ENCODE peak calls at places on chromosomes 16 and 17, in ten cellular contexts. U is H9, W is IMR-90, I is SK-N-SH, Z is PC-3, B is GM23248, T is K562, L is mesenchymal stem cell, P is endodermal cell, A is neural progenitor cell. M is an unnamed sample.

GRCh38 chr17:44751331-44751730 is 7.5 kb upstream of the ADAM11 start:
- DNase-seq in U (no peak), W (no peak), I (no peak), Z (no peak), B (no peak), T (no peak), L (no peak), P (no peak), A (no peak), M (no peak)

GRCh38 chr16:50081428-50082018 is 15.8 kb downstream of the HEATR3 start:
- DNase-seq in U (no peak), W (no peak), I (no peak), Z (no peak), B (peak; percentile 31), T (no peak), L (no peak), P (no peak), A (no peak), M (no peak)

GRCh38 chr17:35243459-35244204 is 760 bp downstream of the SLFN5 start:
- DNase-seq in U (peak; percentile 50), W (peak; percentile 69), I (peak; percentile 12), Z (peak; percentile 60), B (peak; percentile 86), T (no peak), L (peak; percentile 78), P (peak; percentile 77), A (peak; percentile 57), M (peak; percentile 78)

GRCh38 chr17:42110301-42111264 is 1.9 kb downstream of the DHX58 start:
- DNase-seq in U (no peak), W (no peak), I (no peak), Z (no peak), B (no peak), T (no peak), L (no peak), P (no peak), A (no peak), M (no peak)

GRCh38 chr17:56676807-56677206 is 83.3 kb downstream of the NOG start:
- DNase-seq in U (no peak), W (no peak), I (no peak), Z (peak; percentile 58), B (peak; percentile 62), T (no peak), L (no peak), P (no peak), A (no peak), M (no peak)

GRCh38 chr16:86965331-86965730 is 351.9 kb downstream of the C16orf95 start:
- DNase-seq in U (no peak), W (no peak), I (no peak), Z (no peak), B (no peak), T (no peak), L (no peak), P (no peak), A (no peak), M (peak; percentile 44)

GRCh38 chr17:1438593-1439083 is 17.4 kb downstream of the CRK start:
- DNase-seq in U (no peak), W (peak; percentile 89), I (no peak), Z (no peak), B (peak; percentile 88), T (peak; percentile 56), L (peak; percentile 86), P (no peak), A (no peak), M (no peak)

GRCh38 chr17:39239640-39240314 is 14.0 kb upstream of the STAC2 start:
- DNase-seq in U (peak; percentile 95), W (no peak), I (peak; percentile 72), Z (peak; percentile 54), B (no peak), T (peak; percentile 76), L (no peak), P (peak; percentile 98), A (peak; percentile 81), M (no peak)

GRCh38 chr16:88722784-88723506 is 16.6 kb downstream of the CTU2 start:
- DNase-seq in U (peak; percentile 66), W (no peak), I (peak; percentile 54), Z (no peak), B (no peak), T (no peak), L (no peak), P (peak; percentile 68), A (no peak), M (no peak)

GRCh38 chr17:9236286-9237052 is 215.2 kb downstream of the NTN1 start:
- DNase-seq in U (no peak), W (no peak), I (no peak), Z (no peak), B (no peak), T (no peak), L (no peak), P (no peak), A (no peak), M (peak; percentile 60)

GRCh38 chr17:11241611-11242226 is 706 bp downstream of the SHISA6 start:
- DNase-seq in U (peak; percentile 72), W (no peak), I (peak; percentile 22), Z (no peak), B (no peak), T (no peak), L (no peak), P (peak; percentile 85), A (no peak), M (peak; percentile 75)

GRCh38 chr16:2299915-2300192 is 31.9 kb upstream of the RNPS1 start:
- DNase-seq in U (no peak), W (no peak), I (no peak), Z (no peak), B (no peak), T (no peak), L (no peak), P (peak; percentile 56), A (no peak), M (no peak)

GRCh38 chr17:80861892-80862291 is 129.7 kb upstream of the CHMP6 start:
- DNase-seq in U (peak; percentile 74), W (peak; percentile 30), I (peak; percentile 88), Z (no peak), B (peak; percentile 20), T (no peak), L (peak; percentile 62), P (peak; percentile 83), A (peak; percentile 53), M (no peak)

GRCh38 chr17:38554430-38555350 is 51.1 kb downstream of the SRCIN1 start:
- DNase-seq in U (no peak), W (peak; percentile 14), I (no peak), Z (peak; percentile 77), B (peak; percentile 33), T (no peak), L (no peak), P (no peak), A (no peak), M (no peak)

DNA sequence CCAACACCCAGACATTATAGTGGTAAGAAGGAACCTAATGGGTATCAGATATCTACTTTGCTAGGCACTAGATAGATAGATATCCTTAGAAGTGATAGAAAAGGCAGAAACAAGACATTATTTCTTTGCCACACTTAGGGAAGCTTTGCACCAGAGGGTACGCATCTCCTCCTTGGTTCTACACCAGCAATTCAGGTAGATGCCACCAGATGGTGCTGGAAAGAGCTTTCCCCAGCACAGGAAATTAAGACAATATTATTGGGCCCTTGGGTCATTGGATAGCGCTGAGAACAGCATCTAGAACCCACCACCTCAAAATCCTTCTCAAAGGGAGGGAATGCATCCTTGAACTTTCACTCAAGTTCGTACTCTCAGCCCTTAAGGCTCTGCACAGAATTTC is 173.8 kb upstream of the CCL2 start:
- DNase-seq in U (peak; percentile 64), W (peak; percentile 6), I (no peak), Z (peak; percentile 25), B (peak; percentile 25), T (peak; percentile 31), L (no peak), P (peak; percentile 89), A (peak; percentile 39), M (no peak)
- H3K9ac ChIP-seq in U (no peak overlapping the region), W (no peak overlapping the region), I (no peak overlapping the region), Z (no peak overlapping the region), B (no peak overlapping the region), T (no peak overlapping the region), L (no peak overlapping the region), P (no peak overlapping the region), A (no peak overlapping the region), M (no peak overlapping the region)

DNA sequence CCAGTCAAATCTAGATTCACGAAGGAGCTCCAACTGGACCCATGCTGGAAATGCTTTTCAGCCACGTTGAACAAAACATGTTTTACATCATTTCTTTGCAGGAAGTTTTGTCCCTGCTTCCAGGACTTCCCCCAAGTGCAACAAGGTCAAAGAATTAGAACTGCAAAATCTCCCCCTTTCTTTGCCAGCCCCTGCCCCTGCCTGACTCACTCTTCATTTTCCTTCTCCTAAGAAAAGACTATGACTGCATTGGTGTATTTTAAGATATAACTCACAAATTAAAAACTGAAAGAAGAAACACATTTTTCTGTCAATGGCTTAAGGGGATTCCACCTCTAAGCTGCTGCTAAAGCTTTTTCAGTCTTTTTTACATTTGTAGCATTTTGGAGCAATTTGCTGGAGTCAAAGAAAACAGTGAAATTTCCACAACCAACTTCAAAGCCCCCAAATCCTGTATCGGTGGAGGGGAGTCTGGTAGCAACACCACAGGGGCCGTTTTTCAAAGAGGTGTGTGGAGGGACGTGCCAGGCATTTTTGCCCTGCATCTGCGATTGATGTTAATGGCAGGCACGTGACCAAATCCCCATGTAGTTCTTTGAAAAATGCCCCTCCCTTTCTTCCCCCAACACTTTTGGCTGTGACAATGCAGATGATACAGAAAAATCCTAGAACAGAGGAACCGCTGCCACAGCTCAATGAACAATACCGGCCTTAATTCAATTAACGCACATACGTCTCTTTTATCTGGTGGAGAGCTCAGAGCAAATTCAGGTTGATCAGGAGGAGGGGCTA is 28.6 kb downstream of the MAF start:
- DNase-seq in U (peak; percentile 52), W (no peak), I (no peak), Z (no peak), B (no peak), T (no peak), L (no peak), P (peak; percentile 70), A (peak; percentile 58), M (no peak)
- H3K27ac ChIP-seq in U (no peak overlapping the region), W (no peak overlapping the region), I (no peak overlapping the region), Z (no peak overlapping the region), B (no peak overlapping the region), T (no peak overlapping the region), L (no peak overlapping the region), P (no peak overlapping the region), A (no peak overlapping the region), M (no peak overlapping the region)

GRCh38 chr17:3754458-3755334 is 31.0 kb downstream of the HASPIN start:
- DNase-seq in U (peak; percentile 100), W (no peak), I (peak; percentile 79), Z (peak; percentile 93), B (peak; percentile 58), T (peak; percentile 82), L (no peak), P (peak; percentile 100), A (peak; percentile 95), M (peak; percentile 95)
- H3K9ac ChIP-seq in U (peak overlapping the region; percentile 74), W (no peak overlapping the region), I (no peak overlapping the region), Z (peak overlapping the region; percentile 69), B (no peak overlapping the region), T (peak overlapping the region; percentile 53), L (no peak overlapping the region), P (no peak overlapping the region), A (no peak overlapping the region), M (peak overlapping the region; percentile 51)

DNA sequence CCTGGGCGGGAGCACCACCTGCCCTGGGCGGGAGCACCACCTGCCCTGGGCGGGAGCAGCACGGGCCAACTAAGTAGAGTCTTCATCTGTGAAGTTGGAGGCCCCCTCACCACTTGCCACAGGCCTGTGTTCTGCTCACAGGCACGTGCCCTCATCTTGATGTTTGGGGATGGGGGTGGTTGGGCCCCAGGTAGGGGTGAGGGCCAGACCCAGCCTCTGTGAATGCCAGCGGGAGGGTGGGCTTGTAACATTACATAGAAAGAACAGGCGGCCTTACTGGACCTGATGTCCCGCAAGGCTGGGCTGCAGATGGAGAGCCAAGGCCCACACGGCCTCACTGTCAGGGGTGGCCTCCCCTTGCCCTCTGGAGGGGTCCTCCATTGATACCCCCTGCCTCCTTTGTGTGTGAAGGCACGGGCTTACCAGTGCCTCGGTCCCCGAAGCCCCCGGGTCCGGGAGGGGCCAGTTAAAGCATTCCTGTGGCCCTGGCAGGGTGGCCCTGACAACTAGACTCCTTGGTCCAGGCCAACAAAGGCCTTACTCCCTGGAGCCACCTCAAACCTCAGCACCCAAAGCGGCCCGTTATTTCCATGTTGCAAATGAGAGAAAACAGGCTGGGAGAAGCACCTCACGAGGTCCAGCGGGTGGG is 1.1 kb upstream of the SLC16A3 start:
- DNase-seq in U (no peak), W (no peak), I (no peak), Z (no peak), B (no peak), T (no peak), L (peak; percentile 14), P (no peak), A (no peak), M (peak; percentile 79)
- H3K27ac ChIP-seq in U (no peak overlapping the region), W (no peak overlapping the region), I (no peak overlapping the region), Z (no peak overlapping the region), B (no peak overlapping the region), T (peak overlapping the region; percentile 30), L (no peak overlapping the region), P (no peak overlapping the region), A (no peak overlapping the region), M (peak overlapping the region; percentile 84)

M was measured in kidney.